ENCODE peak calls at places on chromosomes 2 and 18, in ten cellular contexts. U is PC-3, T is fibroblast of mammary gland, S is type B pancreatic cell, G is adrenal gland, K is epithelial cell of proximal tubule, W is dorsolateral prefrontal cortex, Z is Peyer's patch, A is brain microvascular endothelial cell, E is mesothelial cell of epicardium. L is an unnamed sample.

GRCh38 chr2:20642026-20642971 is 8.6 kb downstream of the HS1BP3 start:
- DNase-seq in G (peak), U (peak), Z (peak), T (peak), S (peak), W (peak), E (peak), K (no peak), A (peak), L (no peak)

GRCh38 chr18:24601624-24602023 is 141.2 kb downstream of the HRH4 start:
- DNase-seq in E (no peak), Z (no peak), T (no peak), G (no peak), U (no peak), A (no peak), S (no peak), K (no peak), W (no peak), L (no peak)

GRCh38 chr2:28716265-28716865 is 35.3 kb upstream of the PPP1CB start:
- DNase-seq in A (peak), S (no peak), K (peak), Z (no peak), E (no peak), W (no peak), T (peak), U (peak), G (peak), L (peak)

GRCh38 chr2:86140969-86141392 is 34.9 kb downstream of the PTCD3 start:
- DNase-seq in T (no peak), E (no peak), K (no peak), S (no peak), G (no peak), Z (no peak), W (no peak), A (no peak), U (no peak), L (no peak)

GRCh38 chr2:191636235-191636543 is 41.7 kb upstream of the NABP1 start:
- DNase-seq in T (peak), Z (no peak), K (peak), E (no peak), S (no peak), A (peak), U (peak), G (no peak), W (no peak), L (no peak)

GRCh38 chr2:214006601-214007000 is 404.3 kb upstream of the VWC2L start:
- DNase-seq in A (no peak), U (no peak), Z (no peak), G (no peak), W (no peak), E (no peak), S (no peak), T (no peak), K (no peak), L (no peak)

GRCh38 chr2:44886409-44886808 is 55.1 kb upstream of the SIX3 start:
- DNase-seq in W (no peak), A (no peak), U (no peak), S (no peak), K (no peak), T (peak), G (no peak), Z (no peak), E (no peak), L (no peak)

GRCh38 chr2:37570773-37571570 is 100.5 kb downstream of the CDC42EP3 start:
- DNase-seq in K (peak), A (peak), W (no peak), U (peak), E (no peak), G (no peak), T (peak), Z (no peak), S (no peak), L (no peak)

GRCh38 chr2:107588960-107589542 is 237.6 kb upstream of the RGPD4 start:
- DNase-seq in E (no peak), T (peak), S (no peak), A (no peak), G (no peak), K (no peak), Z (no peak), W (no peak), U (no peak), L (no peak)

GRCh38 chr18:46338213-46338612 is 234.0 kb downstream of the HAUS1 start:
- DNase-seq in T (no peak), S (no peak), K (no peak), U (no peak), E (no peak), A (no peak), W (no peak), Z (no peak), G (no peak), L (no peak)

GRCh38 chr2:38155-38554 is 8.2 kb downstream of the FAM110C start:
- DNase-seq in Z (no peak), U (peak), S (no peak), W (no peak), E (no peak), G (no peak), A (no peak), T (no peak), K (no peak), L (no peak)

GRCh38 chr2:4662161-4662779 is 958.9 kb downstream of the DCDC2C start:
- DNase-seq in U (peak), K (no peak), E (no peak), S (no peak), Z (no peak), A (peak), T (no peak), G (no peak), W (no peak), L (no peak)

GRCh38 chr2:149371476-149371875 is 41.1 kb downstream of the LYPD6 start:
- DNase-seq in W (no peak), T (no peak), U (no peak), A (no peak), G (no peak), E (no peak), K (no peak), S (no peak), Z (no peak), L (no peak)

GRCh38 chr2:9654429-9655100 is 23.8 kb upstream of the YWHAQ start:
- DNase-seq in T (no peak), K (no peak), Z (no peak), A (no peak), S (no peak), U (no peak), G (no peak), E (no peak), W (no peak), L (no peak)

GRCh38 chr2:178419123-178419522 is 31.9 kb downstream of the PRKRA start:
- DNase-seq in E (no peak), A (peak), U (peak), K (no peak), Z (no peak), W (no peak), T (peak), G (no peak), S (no peak), L (no peak)

GRCh38 chr2:69567157-69567908 is 76.2 kb downstream of the AAK1 start:
- DNase-seq in S (no peak), Z (no peak), E (no peak), W (no peak), T (peak), U (peak), A (peak), G (no peak), K (no peak), L (no peak)

GRCh38 chr2:101616411-101616810 is 81.1 kb upstream of the MAP4K4 start:
- DNase-seq in A (peak), E (no peak), T (no peak), U (no peak), W (peak), G (no peak), S (no peak), K (no peak), Z (no peak), L (no peak)

GRCh38 chr2:236169151-236169721 is 1.1 kb upstream of the GBX2 start:
- DNase-seq in K (no peak), S (no peak), A (no peak), U (no peak), W (no peak), Z (no peak), E (no peak), T (no peak), G (no peak), L (no peak)

GRCh38 chr2:8819948-8820347 is 17.5 kb downstream of the KIDINS220 start:
- DNase-seq in U (no peak), E (no peak), W (no peak), T (no peak), Z (no peak), K (no peak), S (no peak), A (no peak), G (no peak), L (no peak)

GRCh38 chr2:189579585-189579984 is 1.0 kb downstream of the SLC40A1 start:
- DNase-seq in K (peak), S (no peak), G (no peak), E (no peak), T (peak), A (no peak), U (no peak), Z (no peak), W (no peak), L (no peak)

GRCh38 chr2:173793649-173794565 is 171.3 kb downstream of the SP3 start:
- DNase-seq in K (no peak), A (no peak), E (no peak), W (no peak), S (no peak), U (no peak), Z (no peak), T (no peak), G (no peak), L (no peak)

GRCh38 chr2:159879061-159879604 is 81.1 kb upstream of the CD302 start:
- DNase-seq in G (no peak), E (no peak), S (no peak), K (no peak), T (peak), U (peak), W (no peak), Z (no peak), A (peak), L (no peak)

GRCh38 chr18:77173274-77174030 is 40.9 kb upstream of the MBP start:
- DNase-seq in Z (no peak), S (no peak), K (no peak), U (no peak), W (no peak), E (no peak), T (no peak), G (no peak), A (no peak), L (no peak)

GRCh38 chr2:168781191-168781818 is 21.1 kb upstream of the NOSTRIN start:
- DNase-seq in T (no peak), U (no peak), W (no peak), S (no peak), K (no peak), E (no peak), A (no peak), G (peak), Z (no peak), L (no peak)

GRCh38 chr2:112814278-112814677 is 22.3 kb downstream of the IL1B start:
- DNase-seq in U (no peak), Z (no peak), K (no peak), T (no peak), S (no peak), E (no peak), W (no peak), A (peak), G (no peak), L (no peak)

GRCh38 chr2:148730085-148730484 is 85.5 kb downstream of the EPC2 start:
- DNase-seq in T (peak), A (no peak), W (no peak), S (no peak), Z (no peak), G (no peak), U (peak), K (no peak), E (no peak), L (no peak)

GRCh38 chr18:24991220-24991575 is 360.8 kb downstream of the ZNF521 start:
- DNase-seq in T (peak), G (no peak), W (no peak), K (no peak), Z (no peak), E (no peak), A (no peak), U (no peak), S (no peak), L (no peak)

GRCh38 chr2:203685081-203685621 is 21.3 kb upstream of the CD28 start:
- DNase-seq in S (no peak), A (peak), Z (no peak), U (peak), W (no peak), K (peak), E (no peak), G (peak), T (peak), L (no peak)

GRCh38 chr2:235951980-235952379 is 216.2 kb downstream of the GBX2 start:
- DNase-seq in U (peak), A (peak), G (no peak), E (no peak), K (no peak), W (no peak), S (no peak), T (no peak), Z (no peak), L (no peak)

GRCh38 chr2:36456227-36456788 is 100.7 kb downstream of the CRIM1 start:
- DNase-seq in S (no peak), K (no peak), A (peak), U (no peak), W (peak), Z (peak), E (no peak), G (peak), T (peak), L (peak)

GRCh38 chr2:179336782-179337534 is 72.3 kb upstream of the SESTD1 start:
- DNase-seq in Z (no peak), K (no peak), G (no peak), T (peak), W (no peak), A (no peak), E (no peak), S (no peak), U (peak), L (no peak)

GRCh38 chr2:157876066-157876770 is at the start of gene ACVR1:
- DNase-seq in U (peak), G (peak), K (no peak), S (peak), Z (peak), A (peak), E (peak), T (peak), W (peak), L (peak)
- TF ChIP-seq CTCF in U (no peak), G (peak), K (no peak), S (peak), Z (no peak), A (no peak), E (no peak), T (no peak), W (peak), L (no peak)

DNA sequence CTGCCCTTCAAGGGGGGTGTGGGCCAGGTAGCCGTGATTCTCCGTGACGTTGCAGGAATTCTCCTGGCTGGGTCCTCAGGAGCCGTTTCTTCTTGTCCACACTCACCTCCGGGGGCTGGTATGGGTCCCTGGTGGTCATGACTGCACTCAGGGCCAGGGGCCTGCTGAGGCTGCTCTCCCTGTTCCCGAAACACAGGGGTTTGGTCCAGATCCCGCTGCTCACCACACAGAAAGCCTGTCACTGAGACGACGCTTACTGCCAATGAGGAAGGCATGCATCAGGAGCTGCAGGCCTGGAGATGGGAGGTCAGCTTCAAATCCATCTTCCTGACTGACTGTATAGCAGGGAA is 160.7 kb downstream of the RTP5 start:
- DNase-seq in T (no peak), G (no peak), S (peak), A (no peak), W (no peak), U (no peak), K (no peak), Z (no peak), E (no peak), L (no peak)
- TF ChIP-seq CTCF in T (no peak), G (no peak), S (no peak), A (no peak), W (no peak), U (no peak), K (no peak), Z (no peak), E (peak), L (no peak)

DNA sequence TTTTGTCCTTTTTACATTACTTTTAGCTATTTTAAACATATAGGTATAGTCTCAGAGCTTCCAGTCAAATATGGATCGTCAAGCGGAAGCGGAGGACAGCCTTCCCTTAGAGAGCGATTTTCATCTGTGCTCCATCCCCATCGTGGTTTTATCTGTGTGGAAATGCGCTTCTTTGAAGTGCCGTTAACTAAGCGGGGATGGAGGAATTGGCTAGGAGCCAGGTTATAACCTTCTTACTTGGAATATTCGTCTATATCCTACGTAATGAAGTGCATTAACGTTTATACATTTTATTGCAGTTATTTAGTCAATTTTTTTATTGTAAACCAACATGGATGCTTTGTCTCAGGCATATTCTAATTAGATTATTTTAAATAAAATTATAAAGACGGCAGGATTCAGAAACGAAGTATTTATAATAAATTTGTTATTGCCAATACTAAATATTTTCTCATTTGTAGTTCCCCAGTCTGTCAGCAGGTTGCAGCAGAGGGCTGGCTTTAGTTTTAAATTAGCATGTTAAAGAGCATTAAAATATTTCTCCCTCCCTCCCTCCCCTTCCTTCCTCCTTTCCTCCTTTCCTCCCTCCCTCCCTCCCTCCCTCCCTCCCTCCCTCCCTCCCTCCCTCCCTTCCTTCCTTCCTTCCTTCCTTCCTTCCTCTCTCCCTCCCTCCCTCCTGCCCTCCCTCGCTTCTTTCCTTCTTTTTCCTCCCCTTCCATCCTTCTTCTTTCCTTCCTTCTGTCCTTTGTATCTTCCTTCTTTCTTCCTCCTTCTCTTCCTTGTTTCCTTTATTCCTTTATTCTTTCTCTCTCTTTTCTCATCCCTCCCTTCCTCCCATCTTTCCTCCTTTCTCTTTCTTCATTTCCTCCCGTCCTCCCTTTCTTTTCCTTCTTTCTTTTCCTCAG is 80.6 kb upstream of the DOCK10 start:
- DNase-seq in E (no peak), G (peak), U (peak), W (no peak), Z (no peak), A (peak), K (no peak), S (no peak), T (peak), L (no peak)
- TF ChIP-seq CTCF in E (peak), G (peak), U (peak), W (peak), Z (no peak), A (peak), K (peak), S (peak), T (peak), L (peak)

GRCh38 chr2:176683565-176684210 is 414.4 kb downstream of the MTX2 start:
- DNase-seq in S (no peak), A (no peak), E (no peak), Z (no peak), T (no peak), K (no peak), W (no peak), U (no peak), G (no peak), L (no peak)
- TF ChIP-seq CTCF in S (no peak), A (no peak), E (no peak), Z (no peak), T (no peak), K (no peak), W (no peak), U (no peak), G (no peak), L (no peak)

GRCh38 chr18:34033968-34034367 is 190.7 kb downstream of the NOL4 start:
- DNase-seq in E (no peak), T (no peak), A (no peak), G (no peak), Z (no peak), K (no peak), U (no peak), W (no peak), S (no peak), L (no peak)

GRCh38 chr18:34028341-34028740 is 196.4 kb downstream of the NOL4 start:
- DNase-seq in K (peak), G (no peak), T (no peak), S (no peak), E (no peak), U (no peak), A (no peak), Z (no peak), W (no peak), L (no peak)

DNA sequence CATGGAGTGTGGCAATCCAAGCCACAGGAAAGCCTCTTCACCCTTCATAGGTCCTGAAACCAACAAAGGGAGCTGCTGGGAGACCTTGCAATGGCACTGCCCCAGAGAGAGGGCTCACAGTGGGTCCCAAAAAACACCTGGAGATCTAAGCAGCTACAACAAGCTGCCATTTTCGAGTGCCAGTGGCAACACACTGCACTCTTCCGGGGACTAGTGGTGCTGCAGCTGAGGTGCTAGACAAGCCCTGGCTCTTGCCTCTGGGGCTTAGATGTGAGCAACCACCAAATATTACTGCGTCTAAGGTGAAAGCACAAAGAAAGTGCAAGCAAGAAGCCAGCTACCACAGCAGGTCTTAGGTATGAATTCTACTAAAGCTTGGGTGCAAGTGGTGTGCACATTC is 192.9 kb downstream of the NOL4 start:
- DNase-seq in U (peak), T (peak), S (no peak), E (no peak), W (no peak), G (no peak), Z (no peak), A (no peak), K (no peak), L (no peak)
- TF ChIP-seq CTCF in U (peak), T (peak), S (no peak), E (no peak), W (no peak), G (no peak), Z (no peak), A (no peak), K (no peak), L (no peak)

DNA sequence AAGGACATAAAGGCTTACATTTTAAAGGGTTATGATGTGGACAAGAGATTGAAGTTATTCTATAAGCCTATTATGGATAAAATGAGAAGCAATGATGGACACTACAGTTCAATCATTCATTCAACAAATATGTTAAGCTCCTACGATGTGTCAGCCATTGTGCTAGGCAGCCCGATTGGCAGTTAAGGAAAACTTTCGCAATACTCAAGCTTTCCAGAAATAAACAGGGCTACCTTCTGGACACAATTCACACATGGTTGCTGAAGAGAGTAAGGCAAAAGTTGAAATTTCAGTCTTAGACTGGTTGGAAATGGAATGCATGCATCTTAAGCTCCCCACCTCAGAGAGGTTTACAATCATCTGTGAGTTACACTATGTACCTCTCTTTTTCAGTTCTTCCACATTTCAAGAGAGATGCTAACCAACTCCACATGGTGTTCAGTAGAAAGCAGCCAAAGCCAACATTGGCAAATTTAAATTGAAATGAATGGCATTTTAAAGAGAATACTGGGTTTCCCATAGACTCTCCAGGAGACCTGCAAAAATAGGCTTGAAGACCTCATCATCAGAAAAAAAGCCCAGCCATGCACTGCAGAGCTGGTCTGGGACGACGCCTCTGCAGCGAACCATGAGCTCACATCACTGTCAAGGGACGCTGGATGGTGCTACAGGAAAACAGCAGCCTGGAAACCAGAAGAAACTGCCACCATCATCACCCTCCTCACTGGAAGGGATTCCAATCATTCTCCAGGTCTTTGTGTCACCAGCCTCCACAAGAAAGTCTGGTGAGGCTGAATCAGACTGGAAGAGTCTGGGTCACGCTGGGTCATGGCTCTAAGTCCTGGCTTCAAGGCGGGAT is 276.3 kb downstream of the AFF3 start:
- DNase-seq in G (no peak), K (no peak), W (no peak), T (peak), A (peak), S (no peak), E (no peak), Z (no peak), U (no peak), L (no peak)
- TF ChIP-seq CTCF in G (no peak), K (no peak), W (no peak), T (no peak), A (peak), S (no peak), E (no peak), Z (no peak), U (no peak), L (no peak)

GRCh38 chr2:117470311-117471095 is 344.0 kb upstream of the DDX18 start:
- DNase-seq in K (no peak), Z (no peak), T (peak), G (peak), W (no peak), S (no peak), A (no peak), U (peak), E (no peak), L (no peak)
- TF ChIP-seq CTCF in K (peak), Z (no peak), T (no peak), G (peak), W (peak), S (peak), A (peak), U (peak), E (peak), L (no peak)

L was measured in thoracic aorta.